ENCODE peak calls at places on chromosomes 3 and 15, in five cellular contexts. One of them, this sample, is unnamed.

GRCh38 chr3:55873523-55874254 is 386.6 kb upstream of the WNT5A start:
- DNase-seq in body of pancreas: no peak
- DNase-seq in mesothelial cell of epicardium: no peak
- DNase-seq in mammary epithelial cell: no peak
- DNase-seq in brain microvascular endothelial cell: peak
- DNase-seq in this sample: no peak

GRCh38 chr3:139547666-139548065 is 8.1 kb upstream of the RBP1 start:
- DNase-seq in mammary epithelial cell: no peak
- DNase-seq in mesothelial cell of epicardium: no peak
- DNase-seq in body of pancreas: no peak
- DNase-seq in brain microvascular endothelial cell: no peak
- DNase-seq in this sample: no peak

GRCh38 chr3:65814883-65815578 is 223.7 kb downstream of the MAGI1 start:
- DNase-seq in mammary epithelial cell: no peak
- DNase-seq in body of pancreas: no peak
- DNase-seq in brain microvascular endothelial cell: no peak
- DNase-seq in mesothelial cell of epicardium: no peak
- DNase-seq in this sample: no peak

GRCh38 chr15:91412529-91412928 is 312.5 kb downstream of the SV2B start:
- DNase-seq in mesothelial cell of epicardium: no peak
- DNase-seq in brain microvascular endothelial cell: no peak
- DNase-seq in body of pancreas: no peak
- DNase-seq in mammary epithelial cell: peak
- DNase-seq in this sample: no peak

GRCh38 chr3:139611540-139611939 is 66.2 kb downstream of the NMNAT3 start:
- DNase-seq in mesothelial cell of epicardium: no peak
- DNase-seq in body of pancreas: no peak
- DNase-seq in mammary epithelial cell: no peak
- DNase-seq in brain microvascular endothelial cell: no peak
- DNase-seq in this sample: no peak

GRCh38 chr3:10901293-10902010 is 85.4 kb downstream of the SLC6A11 start:
- DNase-seq in mammary epithelial cell: no peak
- DNase-seq in brain microvascular endothelial cell: no peak
- DNase-seq in mesothelial cell of epicardium: no peak
- DNase-seq in body of pancreas: no peak
- DNase-seq in this sample: no peak

GRCh38 chr3:17500618-17501017 is 241.8 kb downstream of the TBC1D5 start:
- DNase-seq in brain microvascular endothelial cell: no peak
- DNase-seq in mesothelial cell of epicardium: no peak
- DNase-seq in mammary epithelial cell: peak
- DNase-seq in body of pancreas: no peak
- DNase-seq in this sample: peak

GRCh38 chr15:80588801-80589200 is 106.3 kb upstream of the ABHD17C start:
- DNase-seq in body of pancreas: no peak
- DNase-seq in brain microvascular endothelial cell: peak
- DNase-seq in mammary epithelial cell: peak
- DNase-seq in mesothelial cell of epicardium: no peak
- DNase-seq in this sample: peak

GRCh38 chr15:80840173-80841130 is 61.3 kb downstream of the CEMIP start:
- DNase-seq in mesothelial cell of epicardium: no peak
- DNase-seq in mammary epithelial cell: no peak
- DNase-seq in brain microvascular endothelial cell: no peak
- DNase-seq in body of pancreas: no peak
- DNase-seq in this sample: no peak

GRCh38 chr15:82771789-82772607 is 33.9 kb downstream of the FSD2 start:
- DNase-seq in body of pancreas: no peak
- DNase-seq in brain microvascular endothelial cell: no peak
- DNase-seq in mammary epithelial cell: peak
- DNase-seq in mesothelial cell of epicardium: no peak
- DNase-seq in this sample: no peak

GRCh38 chr3:133476971-133477375 is 77.1 kb downstream of the BFSP2 start:
- DNase-seq in brain microvascular endothelial cell: no peak
- DNase-seq in body of pancreas: no peak
- DNase-seq in mammary epithelial cell: no peak
- DNase-seq in mesothelial cell of epicardium: no peak
- DNase-seq in this sample: no peak

GRCh38 chr15:56984681-56985515 is 66.5 kb downstream of the TCF12 start:
- DNase-seq in brain microvascular endothelial cell: no peak
- DNase-seq in body of pancreas: no peak
- DNase-seq in mammary epithelial cell: no peak
- DNase-seq in mesothelial cell of epicardium: no peak
- DNase-seq in this sample: no peak

GRCh38 chr15:94119215-94119815 is 112.0 kb upstream of the MCTP2 start:
- DNase-seq in brain microvascular endothelial cell: no peak
- DNase-seq in mesothelial cell of epicardium: no peak
- DNase-seq in body of pancreas: no peak
- DNase-seq in mammary epithelial cell: no peak
- DNase-seq in this sample: no peak

GRCh38 chr15:31523027-31523654 is 196.5 kb downstream of the KLF13 start:
- DNase-seq in body of pancreas: no peak
- DNase-seq in mesothelial cell of epicardium: no peak
- DNase-seq in mammary epithelial cell: no peak
- DNase-seq in brain microvascular endothelial cell: no peak
- DNase-seq in this sample: no peak

GRCh38 chr3:150253622-150254021 is 154.5 kb upstream of the TSC22D2 start:
- DNase-seq in mammary epithelial cell: peak
- DNase-seq in brain microvascular endothelial cell: no peak
- DNase-seq in mesothelial cell of epicardium: no peak
- DNase-seq in body of pancreas: no peak
- DNase-seq in this sample: no peak

GRCh38 chr3:118801899-118802298 is 232.7 kb downstream of the IGSF11 start:
- DNase-seq in mesothelial cell of epicardium: no peak
- DNase-seq in body of pancreas: peak
- DNase-seq in mammary epithelial cell: no peak
- DNase-seq in brain microvascular endothelial cell: no peak
- DNase-seq in this sample: no peak

GRCh38 chr3:169754711-169755110 is 10.1 kb downstream of the TERC start:
- DNase-seq in body of pancreas: no peak
- DNase-seq in mesothelial cell of epicardium: no peak
- DNase-seq in mammary epithelial cell: peak
- DNase-seq in brain microvascular endothelial cell: no peak
- DNase-seq in this sample: no peak

GRCh38 chr3:154018100-154018696 is 103.0 kb upstream of the ARHGEF26 start:
- DNase-seq in mammary epithelial cell: no peak
- DNase-seq in brain microvascular endothelial cell: peak
- DNase-seq in mesothelial cell of epicardium: no peak
- DNase-seq in body of pancreas: peak
- DNase-seq in this sample: peak

GRCh38 chr15:33007295-33007855 is 187.1 kb downstream of the FMN1 start:
- DNase-seq in body of pancreas: no peak
- DNase-seq in mesothelial cell of epicardium: no peak
- DNase-seq in mammary epithelial cell: peak
- DNase-seq in brain microvascular endothelial cell: peak
- DNase-seq in this sample: peak

GRCh38 chr3:79497447-79498111 is 270.2 kb downstream of the ROBO1 start:
- DNase-seq in mesothelial cell of epicardium: no peak
- DNase-seq in mammary epithelial cell: no peak
- DNase-seq in brain microvascular endothelial cell: no peak
- DNase-seq in body of pancreas: no peak
- DNase-seq in this sample: peak

GRCh38 chr15:77416954-77417353 is 3.0 kb downstream of the PEAK1 start:
- DNase-seq in mesothelial cell of epicardium: no peak
- DNase-seq in brain microvascular endothelial cell: no peak
- DNase-seq in mammary epithelial cell: no peak
- DNase-seq in body of pancreas: no peak
- DNase-seq in this sample: peak

GRCh38 chr15:90145259-90145658 is 43.0 kb upstream of the IDH2 start:
- DNase-seq in mammary epithelial cell: no peak
- DNase-seq in body of pancreas: peak
- DNase-seq in mesothelial cell of epicardium: no peak
- DNase-seq in brain microvascular endothelial cell: no peak
- DNase-seq in this sample: no peak

GRCh38 chr15:92451225-92451825 is 57.6 kb downstream of the ST8SIA2 start:
- DNase-seq in body of pancreas: no peak
- DNase-seq in mammary epithelial cell: peak
- DNase-seq in brain microvascular endothelial cell: peak
- DNase-seq in mesothelial cell of epicardium: no peak
- DNase-seq in this sample: no peak

GRCh38 chr3:33388374-33389100 is 51.7 kb downstream of the UBP1 start:
- DNase-seq in brain microvascular endothelial cell: no peak
- DNase-seq in body of pancreas: no peak
- DNase-seq in mesothelial cell of epicardium: no peak
- DNase-seq in mammary epithelial cell: no peak
- DNase-seq in this sample: no peak

GRCh38 chr3:89300976-89301375 is 193.6 kb downstream of the EPHA3 start:
- DNase-seq in brain microvascular endothelial cell: no peak
- DNase-seq in body of pancreas: no peak
- DNase-seq in mesothelial cell of epicardium: no peak
- DNase-seq in mammary epithelial cell: no peak
- DNase-seq in this sample: no peak

GRCh38 chr3:119585193-119585592 is 5.9 kb downstream of the ADPRH start:
- DNase-seq in mammary epithelial cell: no peak
- DNase-seq in brain microvascular endothelial cell: no peak
- DNase-seq in body of pancreas: no peak
- DNase-seq in mesothelial cell of epicardium: no peak
- DNase-seq in this sample: no peak

GRCh38 chr3:101868534-101869464 is 19.5 kb downstream of the NFKBIZ start:
- DNase-seq in mammary epithelial cell: no peak
- DNase-seq in body of pancreas: peak
- DNase-seq in brain microvascular endothelial cell: peak
- DNase-seq in mesothelial cell of epicardium: no peak
- DNase-seq in this sample: no peak

GRCh38 chr3:53938645-53939044 is 47.0 kb upstream of the SELENOK start:
- DNase-seq in brain microvascular endothelial cell: peak
- DNase-seq in body of pancreas: peak
- DNase-seq in mesothelial cell of epicardium: no peak
- DNase-seq in mammary epithelial cell: peak
- DNase-seq in this sample: peak

GRCh38 chr15:40470423-40471104 is at the start of gene CHST14:
- DNase-seq in mammary epithelial cell: no peak
- DNase-seq in body of pancreas: peak
- DNase-seq in mesothelial cell of epicardium: peak
- DNase-seq in brain microvascular endothelial cell: peak
- DNase-seq in this sample: peak

GRCh38 chr3:38283810-38284775 is 2.0 kb downstream of the SLC22A14 start:
- DNase-seq in body of pancreas: no peak
- DNase-seq in mesothelial cell of epicardium: no peak
- DNase-seq in mammary epithelial cell: no peak
- DNase-seq in brain microvascular endothelial cell: no peak
- DNase-seq in this sample: no peak

GRCh38 chr3:38278841-38279240 is 3.3 kb upstream of the SLC22A14 start:
- DNase-seq in mesothelial cell of epicardium: no peak
- DNase-seq in brain microvascular endothelial cell: no peak
- DNase-seq in mammary epithelial cell: no peak
- DNase-seq in body of pancreas: no peak
- DNase-seq in this sample: no peak

GRCh38 chr3:38276917-38277630 is 5.0 kb upstream of the SLC22A14 start:
- DNase-seq in body of pancreas: no peak
- DNase-seq in mammary epithelial cell: no peak
- DNase-seq in brain microvascular endothelial cell: no peak
- DNase-seq in mesothelial cell of epicardium: no peak
- DNase-seq in this sample: no peak

GRCh38 chr3:38276081-38276916 is 5.8 kb upstream of the SLC22A14 start:
- DNase-seq in brain microvascular endothelial cell: no peak
- DNase-seq in mammary epithelial cell: no peak
- DNase-seq in mesothelial cell of epicardium: no peak
- DNase-seq in body of pancreas: no peak
- DNase-seq in this sample: no peak

DNA sequence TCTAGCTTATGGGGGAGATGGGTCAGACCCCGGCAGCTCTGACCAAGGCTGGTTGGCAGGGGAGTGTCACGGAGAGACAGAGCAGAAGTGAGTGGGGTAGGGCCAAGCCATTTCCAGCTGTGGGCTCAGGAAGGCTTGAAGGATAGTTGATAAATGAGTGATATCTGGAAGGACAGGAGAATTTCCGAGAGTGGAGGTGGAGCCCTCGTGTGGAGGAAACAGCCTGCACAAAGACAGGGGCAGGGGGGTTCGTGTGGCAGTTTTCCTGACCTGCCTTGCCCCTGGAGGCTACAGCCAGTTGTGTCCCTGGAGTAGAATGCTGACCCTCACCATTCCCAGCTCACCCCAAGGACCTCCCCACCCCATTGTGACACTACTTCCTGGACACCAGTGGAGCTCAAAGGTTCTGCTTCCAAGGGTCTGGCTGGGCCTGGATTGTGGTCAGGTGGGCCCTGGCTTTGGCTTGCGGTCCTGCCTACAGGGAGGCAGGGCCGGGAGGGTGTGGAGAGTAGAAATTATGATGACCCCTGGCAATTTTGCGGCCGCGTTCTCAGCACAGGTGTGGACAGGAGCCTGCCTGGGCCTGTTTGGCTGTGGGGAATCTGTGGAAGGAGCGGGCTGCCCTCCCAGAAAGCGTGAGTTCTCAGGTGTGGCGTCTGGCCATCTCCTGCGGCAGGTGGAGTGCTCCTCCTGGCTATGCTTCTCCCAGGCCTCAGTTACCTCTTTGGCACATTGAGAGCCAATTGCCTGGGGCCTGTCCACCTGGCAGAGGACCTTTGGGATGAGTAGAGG is at the start of gene SLC22A14:
- DNase-seq in brain microvascular endothelial cell: no peak
- DNase-seq in mesothelial cell of epicardium: no peak
- DNase-seq in mammary epithelial cell: peak
- DNase-seq in body of pancreas: no peak
- DNase-seq in this sample: no peak
- TF ChIP-seq CTCF in brain microvascular endothelial cell: peak
- TF ChIP-seq CTCF in mesothelial cell of epicardium: no peak
- TF ChIP-seq CTCF in mammary epithelial cell: no peak
- TF ChIP-seq CTCF in body of pancreas: no peak
- TF ChIP-seq CTCF in this sample: no peak

GRCh38 chr15:70907784-70908471 is 15.3 kb downstream of the LRRC49 start:
- DNase-seq in brain microvascular endothelial cell: no peak
- DNase-seq in mesothelial cell of epicardium: no peak
- DNase-seq in mammary epithelial cell: no peak
- DNase-seq in body of pancreas: no peak
- DNase-seq in this sample: no peak
- TF ChIP-seq CTCF in brain microvascular endothelial cell: peak
- TF ChIP-seq CTCF in mesothelial cell of epicardium: peak
- TF ChIP-seq CTCF in mammary epithelial cell: peak
- TF ChIP-seq CTCF in body of pancreas: no peak
- TF ChIP-seq CTCF in this sample: peak

DNA sequence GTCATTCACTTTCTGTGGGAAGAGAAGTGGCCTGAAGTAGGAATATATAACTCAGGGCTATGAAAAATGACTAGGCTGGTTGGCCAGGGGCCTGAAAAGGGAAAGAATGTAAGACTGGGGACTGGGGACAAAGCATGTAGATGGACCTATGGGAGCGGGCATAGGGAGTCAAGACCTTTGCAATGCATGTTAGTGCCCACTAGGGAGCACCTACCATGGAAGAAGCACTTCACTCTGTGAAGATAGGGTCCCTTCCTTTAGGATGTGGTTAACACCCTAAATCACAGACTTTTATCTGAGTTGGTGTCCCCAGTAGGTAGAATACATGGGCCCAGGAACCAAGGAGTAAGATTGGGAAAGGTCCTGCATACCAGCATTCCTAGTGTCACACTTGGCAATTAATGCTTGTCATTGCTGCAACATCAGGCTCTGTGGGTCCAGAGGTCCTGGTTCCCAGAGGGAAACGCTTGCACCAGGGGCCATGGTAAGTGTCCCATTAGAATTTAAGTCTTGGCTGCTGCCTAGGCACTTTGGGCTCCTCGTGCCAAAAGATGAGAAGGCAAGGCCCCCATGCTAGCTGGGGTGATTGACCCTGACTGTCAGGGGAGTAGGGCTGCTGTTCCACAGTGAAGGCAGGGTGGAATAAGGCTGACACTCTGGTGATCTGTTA is 79.6 kb downstream of the CRYGS start:
- DNase-seq in brain microvascular endothelial cell: no peak
- DNase-seq in body of pancreas: no peak
- DNase-seq in mesothelial cell of epicardium: no peak
- DNase-seq in mammary epithelial cell: no peak
- DNase-seq in this sample: no peak
- TF ChIP-seq CTCF in brain microvascular endothelial cell: peak
- TF ChIP-seq CTCF in body of pancreas: no peak
- TF ChIP-seq CTCF in mesothelial cell of epicardium: no peak
- TF ChIP-seq CTCF in mammary epithelial cell: peak
- TF ChIP-seq CTCF in this sample: no peak

GRCh38 chr3:148128136-148128535 is 569.6 kb upstream of the AGTR1 start:
- DNase-seq in body of pancreas: no peak
- DNase-seq in mammary epithelial cell: no peak
- DNase-seq in brain microvascular endothelial cell: no peak
- DNase-seq in mesothelial cell of epicardium: no peak
- DNase-seq in this sample: no peak
- TF ChIP-seq CTCF in body of pancreas: no peak
- TF ChIP-seq CTCF in mammary epithelial cell: no peak
- TF ChIP-seq CTCF in brain microvascular endothelial cell: no peak
- TF ChIP-seq CTCF in mesothelial cell of epicardium: no peak
- TF ChIP-seq CTCF in this sample: no peak

This sample was measured in RWPE1.